ENCODE peak calls at places on chromosomes 12 and 14, in eight cellular contexts. L is neural crest cell, A is fibroblast of pulmonary artery, X is sigmoid colon, V is HFFc6, W is BE2C, U is fibroblast of villous mesenchyme, P is IMR-90. R is an unnamed sample.

GRCh38 chr14:71475916-71476315 is 456.3 kb upstream of the RGS6 start:
- DNase-seq in L (no peak), A (no peak), X (no peak), V (no peak), W (no peak), U (no peak), P (no peak), R (no peak)

GRCh38 chr12:95074766-95075165 is 1.3 kb upstream of the NR2C1 start:
- DNase-seq in L (no peak), A (peak), X (no peak), V (no peak), W (no peak), U (peak), P (no peak), R (no peak)

GRCh38 chr14:90728951-90729350 is 87.3 kb downstream of the TTC7B start:
- DNase-seq in L (no peak), A (no peak), X (no peak), V (no peak), W (no peak), U (no peak), P (no peak), R (no peak)

GRCh38 chr14:93056166-93056839 is 59.4 kb downstream of the ITPK1 start:
- DNase-seq in L (no peak), A (peak), X (no peak), V (no peak), W (no peak), U (no peak), P (no peak), R (no peak)

GRCh38 chr14:72916174-72916573 is 10.1 kb upstream of the DCAF4 start:
- DNase-seq in L (no peak), A (no peak), X (no peak), V (no peak), W (no peak), U (no peak), P (peak), R (no peak)

GRCh38 chr12:62799766-62800406 is 135.1 kb downstream of the PPM1H start:
- DNase-seq in L (no peak), A (no peak), X (no peak), V (no peak), W (no peak), U (no peak), P (no peak), R (no peak)

GRCh38 chr12:54958048-54958658 is 26.4 kb downstream of the TESPA1 start:
- DNase-seq in L (peak), A (peak), X (no peak), V (peak), W (peak), U (peak), P (peak), R (peak)

GRCh38 chr12:100986595-100987547 is 192.3 kb downstream of the ANO4 start:
- DNase-seq in L (no peak), A (no peak), X (no peak), V (no peak), W (no peak), U (peak), P (peak), R (peak)

GRCh38 chr12:45895961-45896360 is 94.4 kb downstream of the SCAF11 start:
- DNase-seq in L (no peak), A (no peak), X (no peak), V (no peak), W (no peak), U (no peak), P (no peak), R (no peak)

GRCh38 chr12:45890276-45890675 is 100.1 kb downstream of the SCAF11 start:
- DNase-seq in L (no peak), A (no peak), X (no peak), V (no peak), W (no peak), U (no peak), P (no peak), R (no peak)

GRCh38 chr12:45898094-45898493 is 92.3 kb downstream of the SCAF11 start:
- DNase-seq in L (no peak), A (no peak), X (no peak), V (no peak), W (no peak), U (no peak), P (no peak), R (no peak)

GRCh38 chr12:45887544-45887943 is 102.8 kb downstream of the SCAF11 start:
- DNase-seq in L (no peak), A (no peak), X (no peak), V (no peak), W (no peak), U (no peak), P (no peak), R (no peak)

DNA sequence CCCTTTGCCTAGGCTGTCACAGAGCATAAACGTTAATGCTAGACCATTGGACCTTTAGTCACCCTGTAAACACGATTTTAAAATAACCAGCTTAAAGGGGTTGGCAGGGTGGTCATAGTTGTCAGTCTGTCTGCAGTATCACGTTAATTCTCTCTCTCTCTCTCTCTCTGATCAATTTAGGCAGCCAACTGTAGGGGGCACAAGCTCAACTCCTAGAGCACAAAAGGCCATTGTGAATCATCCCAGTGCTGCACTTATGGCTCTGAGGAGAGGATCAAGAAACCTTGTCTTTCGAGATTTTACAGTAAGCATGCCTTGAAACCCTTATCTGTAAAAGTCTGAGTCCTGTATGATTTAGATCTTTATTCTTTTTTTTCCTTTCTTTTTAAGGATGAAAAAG is 97.1 kb downstream of the SCAF11 start:
- DNase-seq in L (peak), A (peak), X (no peak), V (no peak), W (no peak), U (no peak), P (peak), R (peak)
- TF ChIP-seq CTCF in L (no peak), A (peak), X (no peak), V (peak), W (peak), U (peak), P (peak), R (peak)

DNA sequence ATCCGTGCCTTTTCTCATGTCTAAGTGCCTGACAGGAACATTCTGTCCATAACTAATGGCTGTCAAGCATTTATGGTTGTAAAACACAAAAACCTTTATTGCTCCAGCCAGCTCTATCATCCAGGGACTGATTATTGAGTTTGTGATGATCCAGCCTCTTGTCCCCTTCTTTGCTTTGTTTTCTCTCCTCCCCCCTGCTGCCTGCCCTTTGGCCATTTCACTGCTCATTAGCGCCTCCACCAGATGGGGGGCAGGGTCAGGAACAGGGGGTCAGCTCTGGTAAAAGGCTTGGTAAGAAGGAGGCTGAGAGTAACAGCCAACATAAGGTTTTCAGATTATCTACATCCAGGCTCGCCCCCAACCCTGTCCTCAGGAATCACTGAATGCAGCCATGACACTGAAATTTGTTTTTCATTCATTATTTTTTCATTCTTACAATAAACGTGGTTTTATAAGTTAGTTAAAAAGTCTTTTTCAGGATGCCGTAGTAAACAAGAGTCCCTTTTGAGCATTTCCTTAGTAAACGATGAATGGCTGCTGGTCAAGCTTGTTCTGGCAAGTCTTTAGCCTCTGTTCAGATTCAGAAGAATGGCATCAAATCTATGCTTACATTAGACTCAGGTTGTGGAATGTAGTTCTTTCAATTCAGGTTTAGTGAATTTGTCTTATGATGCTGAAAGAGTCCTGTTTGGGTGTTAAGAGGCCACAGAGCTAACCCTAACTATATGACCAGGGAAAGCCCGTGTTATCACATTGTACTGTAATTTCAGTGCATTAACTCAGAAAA is 21.7 kb downstream of the HMGA2 start:
- DNase-seq in L (no peak), A (no peak), X (no peak), V (no peak), W (no peak), U (no peak), P (peak), R (no peak)
- TF ChIP-seq CTCF in L (no peak), A (no peak), X (no peak), V (peak), W (no peak), U (no peak), P (no peak), R (no peak)

GRCh38 chr14:95679995-95680735 is 6.1 kb upstream of the TCL1B start:
- DNase-seq in L (no peak), A (no peak), X (no peak), V (no peak), W (no peak), U (no peak), P (no peak), R (no peak)
- TF ChIP-seq CTCF in L (no peak), A (no peak), X (no peak), V (no peak), W (peak), U (peak), P (no peak), R (no peak)

GRCh38 chr12:58654021-58654420 is 266.3 kb downstream of the LRIG3 start:
- DNase-seq in L (no peak), A (no peak), X (no peak), V (no peak), W (no peak), U (no peak), P (no peak), R (no peak)

GRCh38 chr12:58651850-58652249 is 268.5 kb downstream of the LRIG3 start:
- DNase-seq in L (no peak), A (no peak), X (no peak), V (no peak), W (no peak), U (no peak), P (no peak), R (no peak)

GRCh38 chr12:58656254-58657009 is 263.9 kb downstream of the LRIG3 start:
- DNase-seq in L (no peak), A (no peak), X (no peak), V (no peak), W (no peak), U (no peak), P (no peak), R (no peak)

GRCh38 chr12:58655375-58655774 is 264.9 kb downstream of the LRIG3 start:
- DNase-seq in L (no peak), A (no peak), X (no peak), V (no peak), W (no peak), U (no peak), P (no peak), R (no peak)

DNA sequence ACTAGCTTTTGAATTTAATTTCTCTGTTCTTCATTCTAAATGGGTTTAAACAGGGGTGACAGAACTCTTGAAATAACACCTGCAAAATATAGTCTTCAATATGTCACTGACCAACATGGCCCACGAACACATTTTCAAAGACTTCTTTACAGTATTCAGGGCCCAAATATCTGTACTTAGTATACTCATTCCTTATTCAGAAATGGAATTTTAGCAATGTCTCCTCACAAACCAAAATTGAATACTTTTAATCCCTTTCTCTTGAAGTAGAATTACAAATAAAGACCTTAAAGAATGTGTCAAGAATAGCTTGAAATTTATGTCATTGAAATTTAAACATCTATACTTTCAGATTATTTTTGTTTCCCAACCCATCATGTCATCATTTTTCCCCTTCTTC is 263.1 kb downstream of the LRIG3 start:
- DNase-seq in L (no peak), A (no peak), X (no peak), V (no peak), W (no peak), U (no peak), P (no peak), R (peak)
- TF ChIP-seq CTCF in L (no peak), A (no peak), X (no peak), V (no peak), W (no peak), U (no peak), P (no peak), R (no peak)

DNA sequence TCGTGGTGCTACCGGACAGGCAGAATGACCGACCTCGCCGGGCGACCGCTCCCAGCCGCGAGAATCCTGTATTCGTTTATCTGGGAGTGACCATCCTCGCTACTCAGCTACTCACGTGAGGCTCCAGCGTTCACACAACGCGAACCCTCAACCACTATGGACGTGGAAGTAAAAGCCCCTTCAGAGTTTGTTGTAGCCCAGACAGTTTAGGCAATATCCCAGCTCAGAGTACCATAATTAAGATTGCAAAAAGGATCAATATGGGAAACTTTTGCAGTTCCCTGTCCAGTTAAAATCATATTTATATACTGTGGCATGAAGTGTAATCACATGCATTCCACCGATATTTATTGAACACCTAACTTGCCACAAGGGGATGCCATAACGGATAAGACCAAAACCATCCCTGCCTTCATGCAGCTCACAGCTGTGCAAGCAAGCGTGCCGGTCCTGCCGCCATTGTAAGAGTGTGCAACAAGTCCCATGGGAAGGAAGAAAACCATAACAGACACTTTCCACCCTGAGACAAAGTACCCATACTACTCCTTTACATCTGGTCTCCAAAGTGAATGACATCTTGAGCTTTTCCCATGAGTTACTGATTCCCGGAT is 938 bp upstream of the MAX start:
- DNase-seq in L (no peak), A (peak), X (no peak), V (peak), W (peak), U (peak), P (peak), R (peak)
- TF ChIP-seq CTCF in L (peak), A (peak), X (no peak), V (peak), W (peak), U (peak), P (peak), R (peak)

GRCh38 chr14:68217891-68218290 is 398.3 kb downstream of the RAD51B start:
- DNase-seq in L (no peak), A (no peak), X (no peak), V (no peak), W (no peak), U (peak), P (no peak), R (no peak)

GRCh38 chr14:68214431-68214830 is 394.9 kb downstream of the RAD51B start:
- DNase-seq in L (no peak), A (no peak), X (no peak), V (no peak), W (no peak), U (no peak), P (no peak), R (no peak)

GRCh38 chr14:68215628-68216027 is 396.0 kb downstream of the RAD51B start:
- DNase-seq in L (no peak), A (no peak), X (no peak), V (no peak), W (no peak), U (no peak), P (no peak), R (no peak)

GRCh38 chr14:68216957-68217356 is 397.4 kb downstream of the RAD51B start:
- DNase-seq in L (no peak), A (no peak), X (no peak), V (no peak), W (no peak), U (no peak), P (no peak), R (no peak)

DNA sequence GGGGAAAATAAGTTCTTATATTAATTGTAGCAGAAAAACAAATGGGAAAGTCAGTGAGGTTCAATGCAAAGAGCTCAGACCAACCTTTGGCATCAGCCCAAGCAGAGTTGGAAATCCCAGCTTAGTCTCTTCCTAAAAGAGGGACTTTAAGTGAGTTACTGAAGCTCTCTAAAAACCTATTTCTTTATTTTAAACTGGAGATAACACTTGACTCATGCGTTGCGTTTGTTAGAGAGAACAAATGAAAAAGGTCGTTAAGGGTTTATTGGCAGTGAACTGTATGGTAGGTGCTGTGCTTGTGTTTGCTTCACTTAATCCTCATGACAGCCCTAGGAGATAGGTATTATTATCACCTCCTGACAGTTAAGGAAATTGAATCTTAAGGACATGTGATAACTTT is 396.5 kb downstream of the RAD51B start:
- DNase-seq in L (no peak), A (no peak), X (no peak), V (no peak), W (no peak), U (peak), P (no peak), R (no peak)
- TF ChIP-seq CTCF in L (no peak), A (no peak), X (no peak), V (no peak), W (no peak), U (no peak), P (no peak), R (no peak)

GRCh38 chr12:103326190-103326589 is 169.6 kb downstream of the C12orf42 start:
- DNase-seq in L (no peak), A (no peak), X (no peak), V (no peak), W (peak), U (no peak), P (no peak), R (no peak)
- TF ChIP-seq CTCF in L (peak), A (no peak), X (no peak), V (peak), W (peak), U (no peak), P (no peak), R (peak)

GRCh38 chr12:2683283-2684025 is 111.3 kb upstream of the FKBP4 start:
- DNase-seq in L (no peak), A (no peak), X (no peak), V (no peak), W (no peak), U (no peak), P (peak), R (peak)
- TF ChIP-seq CTCF in L (no peak), A (no peak), X (no peak), V (peak), W (no peak), U (no peak), P (no peak), R (no peak)

GRCh38 chr12:53214221-53214620 is 7.2 kb upstream of the ITGB7 start:
- DNase-seq in L (no peak), A (no peak), X (no peak), V (no peak), W (no peak), U (no peak), P (no peak), R (no peak)

GRCh38 chr12:53214687-53215455 is 7.8 kb upstream of the ITGB7 start:
- DNase-seq in L (no peak), A (no peak), X (no peak), V (no peak), W (no peak), U (no peak), P (no peak), R (no peak)

GRCh38 chr12:53211476-53212381 is 4.7 kb upstream of the ITGB7 start:
- DNase-seq in L (no peak), A (no peak), X (no peak), V (no peak), W (peak), U (no peak), P (no peak), R (no peak)

GRCh38 chr12:53213348-53213747 is 6.3 kb upstream of the ITGB7 start:
- DNase-seq in L (peak), A (peak), X (peak), V (peak), W (peak), U (peak), P (peak), R (peak)

DNA sequence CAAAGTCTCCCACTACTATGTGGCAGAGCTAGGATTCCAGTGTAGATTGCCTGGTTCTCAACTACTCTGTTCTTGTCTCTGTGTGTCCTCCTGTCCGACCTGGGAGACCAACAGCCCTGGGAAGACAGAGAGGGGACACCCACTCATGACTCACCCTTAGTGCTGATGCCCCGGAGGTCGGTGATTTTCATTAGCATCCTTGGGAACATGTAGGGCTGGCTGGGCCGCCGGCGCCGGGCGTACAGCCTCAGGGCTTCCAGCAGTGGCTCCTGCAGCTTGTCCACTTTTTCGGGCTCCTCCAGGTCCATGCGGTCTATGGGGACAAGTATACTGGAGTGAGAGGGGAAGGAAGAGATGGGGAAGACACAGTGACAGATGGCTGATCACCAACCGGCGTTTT is 5.9 kb upstream of the ITGB7 start:
- DNase-seq in L (no peak), A (no peak), X (no peak), V (no peak), W (no peak), U (no peak), P (no peak), R (no peak)
- TF ChIP-seq CTCF in L (no peak), A (no peak), X (no peak), V (no peak), W (no peak), U (no peak), P (no peak), R (no peak)